ENCODE peak calls at places on chromosome 14, in six cellular contexts. Y is GM04504; O is nucleus accumbens; F is NCI-H510A; B is activated CD4-positive, alpha-beta T cell treated with anti-CD3 and anti-CD28 coated beads for 48 hours; W is fibroblast of gingiva. T is an unnamed sample.

GRCh38 chr14:68937790-68938514 is 41.1 kb downstream of the ACTN1 start:
- DNase-seq in W (peak; percentile 60), B (no peak), F (no peak), O (no peak), Y (no peak), T (no peak)

GRCh38 chr14:104686624-104687517 is 2.5 kb upstream of the INF2 start:
- DNase-seq in W (no peak), Y (no peak), O (no peak), B (no peak), F (no peak), T (no peak)

GRCh38 chr14:55340482-55340881 is 69.3 kb downstream of the FBXO34 start:
- DNase-seq in W (no peak), Y (no peak), F (peak; percentile 37), B (no peak), O (no peak), T (peak; percentile 44)

GRCh38 chr14:83291716-83292115 is 1758.1 kb upstream of the SEL1L start:
- DNase-seq in B (no peak), Y (peak; percentile 2), W (no peak), O (no peak), F (no peak), T (no peak)

GRCh38 chr14:51576112-51576420 is 75.6 kb upstream of the FRMD6 start:
- DNase-seq in Y (no peak), F (no peak), B (no peak), W (no peak), O (no peak), T (no peak)

GRCh38 chr14:100025111-100025510 is 40.1 kb upstream of the EVL start:
- DNase-seq in F (no peak), W (peak; percentile 27), Y (no peak), O (no peak), B (peak; percentile 44), T (no peak)

GRCh38 chr14:29821665-29822429 is 105.8 kb downstream of the PRKD1 start:
- DNase-seq in O (no peak), B (no peak), W (no peak), F (no peak), Y (no peak), T (peak; percentile 66)

GRCh38 chr14:79587194-79587593 is 624.1 kb downstream of the DIO2 start:
- DNase-seq in O (no peak), W (no peak), B (no peak), Y (peak; percentile 56), F (no peak), T (no peak)

GRCh38 chr14:69487771-69488170 is 3.2 kb downstream of the PLEKHD1 start:
- DNase-seq in O (no peak), Y (no peak), W (no peak), B (no peak), F (no peak), T (no peak)

GRCh38 chr14:30994681-30995620 is 30.5 kb upstream of the AP4S1 start:
- DNase-seq in W (peak; percentile 40), F (no peak), Y (no peak), B (no peak), O (no peak), T (no peak)

GRCh38 chr14:77140937-77141591 is 527 bp downstream of the ZDHHC22 start:
- DNase-seq in Y (no peak), F (peak; percentile 31), B (no peak), O (no peak), W (no peak), T (no peak)

GRCh38 chr14:105279642-105280361 is 21.0 kb downstream of the BRF1 start:
- DNase-seq in B (no peak), O (no peak), F (no peak), W (no peak), Y (no peak), T (no peak)

GRCh38 chr14:99146991-99147740 is 124.8 kb downstream of the BCL11B start:
- DNase-seq in F (no peak), W (no peak), Y (no peak), O (no peak), B (no peak), T (no peak)

GRCh38 chr14:99118946-99119345 is 153.1 kb downstream of the BCL11B start:
- DNase-seq in B (no peak), W (no peak), Y (no peak), O (no peak), F (no peak), T (no peak)